ENCODE peak calls at places on chromosomes 11 and 22, in six cellular contexts. I is thoracic aorta, L is neural progenitor cell, D is neuronal stem cell, Z is osteoblast, M is HCT116. B is an unnamed sample. For H3K4me1, the result is how much of the 10 kb centered on the place peaks cover.

GRCh38 chr11:105177658-105178057 is 38.1 kb upstream of the CARD18 start:
- DNase-seq in I (no peak), L (no peak), D (no peak), Z (peak), M (no peak), B (no peak)

GRCh38 chr11:46336781-46337180 is 10.5 kb upstream of the DGKZ start:
- DNase-seq in I (no peak), L (no peak), D (no peak), Z (peak), M (no peak), B (no peak)

GRCh38 chr11:19100885-19101284 is 16.1 kb upstream of the ZDHHC13 start:
- DNase-seq in I (no peak), L (no peak), D (no peak), Z (no peak), M (no peak), B (no peak)

GRCh38 chr11:1659478-1659877 is 29.9 kb downstream of the KRTAP5-5 start:
- DNase-seq in I (no peak), L (no peak), D (no peak), Z (peak), M (no peak), B (no peak)

GRCh38 chr22:33635766-33636165 is 284.5 kb downstream of the LARGE1 start:
- DNase-seq in I (no peak), L (no peak), D (no peak), Z (no peak), M (no peak), B (no peak)

GRCh38 chr22:45671783-45672563 is at the start of gene ATXN10:
- DNase-seq in I (peak), L (peak), D (peak), Z (peak), M (no peak), B (no peak)

GRCh38 chr11:47359586-47359985 is 7.1 kb upstream of the MYBPC3 start:
- DNase-seq in I (no peak), L (no peak), D (no peak), Z (peak), M (no peak), B (no peak)

GRCh38 chr11:76026862-76027261 is 179.4 kb downstream of the WNT11 start:
- DNase-seq in I (no peak), L (no peak), D (no peak), Z (no peak), M (no peak), B (no peak)

GRCh38 chr22:47623056-47623739 is 860.7 kb downstream of the TBC1D22A start:
- DNase-seq in I (no peak), L (no peak), D (no peak), Z (no peak), M (no peak), B (no peak)

GRCh38 chr22:49454726-49455125 is 372.9 kb downstream of the BRD1 start:
- DNase-seq in I (no peak), L (no peak), D (no peak), Z (peak), M (no peak), B (no peak)

GRCh38 chr11:113137735-113138529 is 176.5 kb upstream of the TTC12 start:
- DNase-seq in I (no peak), L (no peak), D (no peak), Z (no peak), M (no peak), B (no peak)

GRCh38 chr11:95920460-95921105 is 3.3 kb downstream of the MTMR2 start:
- DNase-seq in I (no peak), L (no peak), D (no peak), Z (no peak), M (no peak), B (no peak)

GRCh38 chr11:60947666-60948065 is 4.3 kb downstream of the SLC15A3 start:
- DNase-seq in I (no peak), L (no peak), D (no peak), Z (no peak), M (no peak), B (no peak)

GRCh38 chr22:31144223-31144622 is 3.9 kb upstream of the PLA2G3 start:
- DNase-seq in I (no peak), L (no peak), D (no peak), Z (no peak), M (no peak), B (no peak)

GRCh38 chr11:66739983-66740382 is 11.0 kb upstream of the SPTBN2 start:
- DNase-seq in I (no peak), L (no peak), D (no peak), Z (peak), M (no peak), B (no peak)

GRCh38 chr11:6610591-6610990 is 1.4 kb downstream of the TAF10 start:
- DNase-seq in I (no peak), L (no peak), D (no peak), Z (no peak), M (no peak), B (no peak)

GRCh38 chr11:69721745-69722144 is 17.9 kb upstream of the FGF19 start:
- DNase-seq in I (no peak), L (peak), D (no peak), Z (peak), M (no peak), B (no peak)

GRCh38 chr22:48758021-48758561 is 1069.6 kb downstream of the BRD1 start:
- DNase-seq in I (no peak), L (no peak), D (no peak), Z (no peak), M (no peak), B (no peak)

GRCh38 chr11:73152861-73153483 is 10.9 kb upstream of the FCHSD2 start:
- DNase-seq in I (no peak), L (peak), D (no peak), Z (no peak), M (no peak), B (no peak)

GRCh38 chr11:72639475-72640375 is 34.5 kb downstream of the PDE2A start:
- DNase-seq in I (no peak), L (no peak), D (no peak), Z (no peak), M (no peak), B (no peak)

GRCh38 chr11:76841923-76842452 is 18.7 kb upstream of the ACER3 start:
- DNase-seq in I (no peak), L (no peak), D (no peak), Z (no peak), M (no peak), B (no peak)

GRCh38 chr11:5280582-5281102 is 10.9 kb upstream of the HBE1 start:
- DNase-seq in I (peak), L (peak), D (no peak), Z (peak), M (peak), B (no peak)

GRCh38 chr22:48403521-48403921 is 1424.2 kb downstream of the BRD1 start:
- DNase-seq in I (no peak), L (no peak), D (no peak), Z (no peak), M (no peak), B (no peak)

GRCh38 chr11:115599125-115599524 is 94.9 kb upstream of the CADM1 start:
- DNase-seq in I (no peak), L (no peak), D (no peak), Z (no peak), M (no peak), B (no peak)

DNA sequence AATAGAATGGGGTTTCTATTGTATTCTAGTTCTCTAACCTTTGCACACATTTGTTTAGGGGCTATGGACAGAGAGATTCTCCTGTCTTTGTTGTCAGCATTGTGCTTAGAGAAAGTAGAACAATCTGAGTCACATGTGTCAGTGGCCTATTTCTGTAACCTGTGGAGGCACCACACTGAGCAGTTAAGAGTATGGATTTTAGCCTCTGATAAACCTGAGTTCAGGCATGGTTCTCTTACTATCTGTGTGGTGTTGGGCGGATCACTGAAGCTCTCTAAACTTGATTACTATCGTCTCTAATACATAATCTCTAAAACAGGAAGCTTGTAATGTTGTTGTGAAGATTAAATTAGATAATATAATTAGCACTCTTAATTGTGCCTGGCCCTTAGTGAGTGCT is 94.3 kb upstream of the CADM1 start:
- DNase-seq in I (no peak), L (peak), D (no peak), Z (no peak), M (no peak), B (no peak)
- H3K4me3 ChIP-seq in I (no peak), L (no peak), D (no peak), Z (no peak), M (no peak), B (no peak)

DNA sequence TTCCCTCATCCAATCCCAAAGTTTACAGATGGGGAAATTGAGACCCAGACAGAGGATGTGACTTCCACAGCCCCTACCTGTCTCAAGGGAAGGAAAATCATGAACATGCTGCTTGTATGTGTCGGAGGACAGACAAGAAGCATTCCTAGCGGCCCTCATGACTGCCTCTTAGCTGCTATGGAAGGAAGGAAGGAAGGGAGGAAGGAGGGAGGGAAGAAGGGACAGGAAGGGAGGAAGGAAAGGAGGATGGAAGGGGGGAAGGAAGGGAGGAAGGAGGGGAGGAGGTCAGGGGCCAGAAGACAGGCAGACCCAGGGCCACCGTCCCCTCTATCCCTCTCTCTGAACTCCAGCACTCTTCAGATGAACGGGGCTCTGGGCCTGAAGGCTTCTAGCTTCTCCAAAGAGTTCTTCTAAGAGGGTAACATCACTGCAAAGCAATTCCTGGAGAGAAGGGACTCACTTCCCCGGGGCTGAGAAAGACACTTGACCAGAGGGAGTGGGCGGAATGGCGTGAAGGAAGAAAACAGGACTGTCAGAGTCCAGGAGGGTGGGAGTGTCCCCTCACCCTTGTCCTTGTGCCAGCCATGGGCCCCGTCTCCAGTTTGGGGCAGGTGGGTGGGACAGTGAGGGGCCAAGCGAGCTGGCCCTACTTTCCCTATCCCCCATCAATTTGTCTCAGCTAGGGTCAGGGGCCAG is 149.4 kb downstream of the FEZ1 start:
- DNase-seq in I (no peak), L (no peak), D (no peak), Z (no peak), M (no peak), B (no peak)
- H3K4me1 ChIP-seq in I (under half), L (half or more), D (half or more), Z (under half), M (under half), B (under half)

GRCh38 chr22:27801616-27802388 is at the start of gene MN1:
- DNase-seq in I (no peak), L (peak), D (peak), Z (peak), M (no peak), B (no peak)
- H3K27ac ChIP-seq in I (peak), L (peak), D (peak), Z (no peak), M (peak), B (peak)

DNA sequence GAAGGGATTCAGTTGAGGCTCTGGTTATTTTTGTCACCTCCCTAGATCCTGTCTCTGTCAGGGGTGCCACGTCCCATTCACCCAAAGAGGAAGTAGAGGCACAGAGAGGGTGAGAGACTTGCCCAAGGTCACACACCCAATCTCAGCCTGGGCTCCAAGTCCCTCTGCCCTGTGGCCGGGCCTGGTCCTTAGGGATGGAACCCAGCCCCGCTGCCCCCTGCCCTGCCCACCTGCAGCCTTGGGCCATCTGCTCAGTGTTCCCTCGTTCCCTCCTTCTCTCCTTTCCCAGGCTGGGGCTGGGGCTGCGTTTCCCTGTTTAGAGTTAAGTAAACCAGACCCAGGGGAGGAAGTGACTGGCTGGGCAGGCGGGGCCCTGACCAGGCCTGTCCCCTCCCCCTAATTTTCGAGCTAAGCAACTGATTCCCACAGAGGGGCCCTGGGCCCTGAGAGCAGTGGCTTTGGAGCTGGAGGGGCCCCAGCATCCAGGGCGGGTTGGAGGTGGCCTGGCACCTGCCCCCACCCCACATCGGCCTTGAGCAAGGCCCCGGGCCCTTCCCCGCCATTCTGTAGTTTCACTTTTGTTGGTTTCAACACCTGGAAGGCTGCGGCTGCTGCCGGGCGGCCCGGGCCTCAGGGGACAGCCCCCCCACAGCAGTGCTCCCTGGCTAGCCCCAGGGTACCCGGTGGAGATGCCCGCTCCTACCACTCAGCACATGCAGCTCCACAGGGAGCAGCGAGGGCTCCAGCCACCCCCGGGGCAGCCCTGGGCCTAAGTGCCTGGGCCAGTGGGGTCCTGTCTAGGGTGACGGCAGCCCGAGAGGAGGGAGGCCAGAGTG is 1.5 kb downstream of the TCIRG1 start:
- DNase-seq in I (no peak), L (peak), D (no peak), Z (peak), M (no peak), B (no peak)
- H3K4me3 ChIP-seq in I (peak), L (no peak), D (no peak), Z (peak), M (peak), B (peak)

DNA sequence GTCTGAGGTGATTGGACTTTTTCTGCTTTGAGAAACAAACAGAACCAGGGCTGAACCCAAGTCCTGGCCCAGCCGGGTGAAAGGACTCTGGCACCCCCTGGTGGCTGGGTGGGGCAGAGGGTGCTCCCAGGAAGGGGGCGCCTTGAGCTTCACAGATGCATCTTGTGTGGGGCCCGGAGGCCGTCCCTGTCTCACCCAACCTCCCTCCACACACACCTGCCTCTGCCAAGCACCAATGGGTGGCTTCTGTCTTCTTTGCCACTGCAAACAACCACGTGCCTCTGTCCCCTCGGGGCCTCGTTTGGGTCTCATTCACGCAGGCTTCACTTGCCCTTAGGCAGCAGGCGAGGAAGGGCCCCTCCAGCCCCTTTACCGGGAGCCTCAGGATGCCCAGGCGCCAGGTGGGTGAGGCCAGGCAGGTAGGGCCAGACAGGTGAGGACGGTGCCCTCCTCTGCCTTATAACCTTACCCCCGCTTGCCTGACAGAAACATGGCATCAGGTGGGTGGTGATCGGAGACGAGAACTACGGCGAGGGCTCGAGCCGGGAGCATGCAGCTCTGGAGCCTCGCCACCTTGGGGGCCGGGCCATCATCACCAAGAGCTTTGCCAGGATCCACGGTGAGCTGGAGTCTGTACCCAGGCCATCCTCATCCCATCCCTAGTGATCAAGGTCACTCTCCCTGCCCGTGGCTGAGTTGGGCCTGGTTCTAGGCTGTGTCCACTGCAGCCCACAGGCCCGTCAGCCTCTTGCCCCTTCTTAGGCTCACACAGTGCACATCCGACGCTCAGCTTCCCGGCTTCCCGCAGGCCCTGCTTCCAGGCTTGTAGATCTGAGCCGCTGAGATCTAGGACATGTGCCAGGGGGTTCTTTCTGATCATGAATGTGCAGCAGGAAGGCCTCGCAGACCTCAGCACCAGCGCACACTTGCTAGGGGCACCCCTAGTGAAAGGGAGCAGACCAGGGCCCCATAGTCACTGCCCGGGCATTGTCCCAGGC is 17.2 kb downstream of the POLR3H start:
- DNase-seq in I (no peak), L (peak), D (no peak), Z (peak), M (no peak), B (no peak)
- H3K4me1 ChIP-seq in I (under half), L (under half), D (under half), Z (under half), M (under half), B (under half)

GRCh38 chr11:125952559-125952958 is 6.7 kb downstream of the VSIG10L2 start:
- DNase-seq in I (no peak), L (no peak), D (no peak), Z (no peak), M (no peak), B (no peak)

GRCh38 chr11:125951731-125952130 is 5.9 kb downstream of the VSIG10L2 start:
- DNase-seq in I (no peak), L (no peak), D (no peak), Z (no peak), M (no peak), B (no peak)

GRCh38 chr11:125949271-125950177 is 3.7 kb downstream of the VSIG10L2 start:
- DNase-seq in I (no peak), L (no peak), D (no peak), Z (peak), M (no peak), B (no peak)

GRCh38 chr11:125950178-125950490 is 4.3 kb downstream of the VSIG10L2 start:
- DNase-seq in I (no peak), L (no peak), D (no peak), Z (no peak), M (no peak), B (no peak)

GRCh38 chr11:125950696-125951645 is 5.1 kb downstream of the VSIG10L2 start:
- DNase-seq in I (no peak), L (no peak), D (no peak), Z (peak), M (no peak), B (no peak)
- H3K27ac ChIP-seq in I (no peak), L (no peak), D (no peak), Z (no peak), M (no peak), B (peak)

GRCh38 chr22:29882716-29883044 is 294 bp upstream of the MTMR3 start:
- DNase-seq in I (no peak), L (no peak), D (no peak), Z (no peak), M (no peak), B (no peak)
- H3K4me3 ChIP-seq in I (peak), L (peak), D (no peak), Z (peak), M (peak), B (peak)

B was measured in esophagus squamous epithelium.